ENCODE peak calls at places on chromosome 14, in five cellular contexts. Y is colonic mucosa; D is right lobe of liver; N is mesendoderm; X is CD4-positive, alpha-beta memory T cell. K is an unnamed sample. For H3K4me1 and H3K36me3, the result is how much of the 10 kb centered on the place peaks cover.

GRCh38 chr14:40308240-40308639 is 876.0 kb upstream of the FBXO33 start:
- DNase-seq in Y (no peak), D (no peak), N (no peak), X (peak), K (no peak)

GRCh38 chr14:68576031-68576430 is 216.8 kb downstream of the ZFP36L1 start:
- DNase-seq in Y (no peak), D (no peak), N (no peak), X (no peak), K (no peak)

GRCh38 chr14:22598099-22598895 is at the start of gene ABHD4:
- DNase-seq in Y (peak), D (peak), N (peak), X (peak), K (peak)

GRCh38 chr14:104993306-104993705 is 7.7 kb downstream of the CLBA1 start:
- DNase-seq in Y (no peak), D (no peak), N (no peak), X (no peak), K (no peak)

GRCh38 chr14:61152851-61153364 is 128.2 kb downstream of the TMEM30B start:
- DNase-seq in Y (no peak), D (no peak), N (no peak), X (no peak), K (no peak)

GRCh38 chr14:55073856-55074255 is 22.4 kb downstream of the MAPK1IP1L start:
- DNase-seq in Y (no peak), D (no peak), N (no peak), X (no peak), K (no peak)

GRCh38 chr14:97706814-97707213 is 909.6 kb downstream of the VRK1 start:
- DNase-seq in Y (no peak), D (no peak), N (no peak), X (no peak), K (no peak)

GRCh38 chr14:69797573-69798338 is 715 bp upstream of the SLC10A1 start:
- DNase-seq in Y (peak), D (no peak), N (no peak), X (no peak), K (no peak)

GRCh38 chr14:100439781-100440180 is 116.6 kb downstream of the SLC25A47 start:
- DNase-seq in Y (peak), D (no peak), N (no peak), X (no peak), K (no peak)

GRCh38 chr14:102071283-102071998 is 15.4 kb downstream of the HSP90AA1 start:
- DNase-seq in Y (no peak), D (no peak), N (no peak), X (no peak), K (peak)

GRCh38 chr14:83347874-83348273 is 1814.2 kb upstream of the SEL1L start:
- DNase-seq in Y (no peak), D (no peak), N (no peak), X (no peak), K (no peak)

GRCh38 chr14:38042356-38042755 is 165.3 kb upstream of the SSTR1 start:
- DNase-seq in Y (no peak), D (no peak), N (peak), X (no peak), K (no peak)

GRCh38 chr14:61502459-61503093 is 181.2 kb downstream of the PRKCH start:
- DNase-seq in Y (no peak), D (no peak), N (peak), X (no peak), K (no peak)

GRCh38 chr14:92473261-92473946 is 40.2 kb upstream of the RIN3 start:
- DNase-seq in Y (no peak), D (no peak), N (no peak), X (no peak), K (no peak)

GRCh38 chr14:68976160-68977067 is 2.7 kb downstream of the ACTN1 start:
- DNase-seq in Y (peak), D (peak), N (no peak), X (no peak), K (peak)

GRCh38 chr14:68283378-68284123 is 464.0 kb downstream of the RAD51B start:
- DNase-seq in Y (no peak), D (peak), N (no peak), X (peak), K (peak)

GRCh38 chr14:101193126-101193844 is 289.8 kb upstream of the RTL1 start:
- DNase-seq in Y (no peak), D (no peak), N (no peak), X (no peak), K (peak)

GRCh38 chr14:102776761-102777710 is at the start of gene TRAF3:
- DNase-seq in Y (peak), D (peak), N (no peak), X (peak), K (peak)

GRCh38 chr14:73467800-73468199 is 9.5 kb upstream of the NUMB start:
- DNase-seq in Y (no peak), D (no peak), N (no peak), X (no peak), K (no peak)

GRCh38 chr14:99757331-99758070 is 35.7 kb upstream of the EML1 start:
- DNase-seq in Y (no peak), D (peak), N (no peak), X (no peak), K (no peak)

GRCh38 chr14:103527408-103528157 is 1.4 kb upstream of the TRMT61A start:
- DNase-seq in Y (no peak), D (no peak), N (no peak), X (no peak), K (no peak)

GRCh38 chr14:103257211-103257962 is 76.7 kb upstream of the EIF5 start:
- DNase-seq in Y (no peak), D (no peak), N (no peak), X (no peak), K (no peak)

GRCh38 chr14:70188608-70189540 is at the start of gene SLC8A3:
- DNase-seq in Y (peak), D (peak), N (peak), X (no peak), K (peak)

GRCh38 chr14:73253721-73254120 is 16.4 kb downstream of the PAPLN start:
- DNase-seq in Y (no peak), D (no peak), N (no peak), X (no peak), K (no peak)

GRCh38 chr14:25090716-25091454 is 40.9 kb upstream of the STXBP6 start:
- DNase-seq in Y (peak), D (no peak), N (peak), X (no peak), K (no peak)
- H3K4me1 ChIP-seq in Y (under half), D (under half), N (under half), X (under half), K (under half)

DNA sequence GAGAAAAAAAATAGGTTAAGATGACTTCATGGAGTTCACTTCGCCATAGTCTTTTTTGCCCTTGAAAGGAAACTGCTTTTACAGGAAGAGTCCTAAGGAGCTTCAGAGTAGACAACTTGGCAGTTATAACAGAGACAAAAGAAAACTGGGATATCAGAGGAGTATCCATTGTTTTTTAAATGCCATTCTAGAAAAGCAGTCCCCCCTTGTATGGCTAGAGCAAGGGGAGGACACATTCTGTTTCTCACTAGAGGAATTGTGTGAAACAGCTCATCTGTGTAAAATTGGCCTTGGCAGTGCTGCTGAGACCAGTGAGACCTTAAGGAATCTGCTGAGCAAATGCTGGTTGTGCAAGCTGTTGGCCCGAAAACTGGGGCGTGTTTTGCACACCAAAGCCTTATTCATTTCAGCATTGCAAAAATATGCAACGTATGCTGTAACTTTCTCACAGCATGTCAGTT is 128.0 kb downstream of the GPR135 start:
- DNase-seq in Y (no peak), D (no peak), N (no peak), X (no peak), K (no peak)
- H3K36me3 ChIP-seq in Y (under half), D (under half), N (under half), X (under half), K (under half)

GRCh38 chr14:95479494-95479893 is 37.0 kb downstream of the SYNE3 start:
- DNase-seq in Y (no peak), D (no peak), N (no peak), X (no peak), K (no peak)
- H3K4me1 ChIP-seq in Y (under half), D (under half), N (under half), X (half or more), K (half or more)

DNA sequence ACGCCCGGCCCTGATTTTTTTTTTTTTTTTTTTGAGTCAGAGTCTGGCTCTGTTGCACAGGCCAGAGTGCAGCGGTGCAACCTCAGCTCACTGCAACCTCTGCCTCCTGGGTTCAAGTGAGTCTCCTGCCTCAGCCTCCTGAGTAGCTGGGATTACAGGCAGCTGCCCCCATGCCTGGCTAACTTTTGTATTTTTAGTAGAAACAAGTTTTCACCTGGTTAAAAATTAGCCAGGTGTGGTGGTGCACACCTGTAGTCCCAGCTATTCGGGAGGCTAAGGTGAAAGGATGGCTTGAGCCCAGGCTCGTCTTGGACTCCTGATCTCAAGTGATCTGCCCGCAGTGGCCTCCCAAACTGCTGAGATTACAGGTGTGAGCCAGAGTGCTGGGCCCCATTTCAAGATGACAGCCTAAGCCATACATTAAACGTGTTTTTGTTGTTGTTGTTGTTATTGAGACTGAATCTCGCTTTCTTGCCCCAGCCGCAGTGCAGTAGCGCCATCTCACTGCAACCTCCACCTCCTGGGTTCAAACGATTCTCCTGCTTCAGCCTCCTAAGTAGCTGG is 42.7 kb upstream of the EAPP start:
- DNase-seq in Y (no peak), D (no peak), N (no peak), X (no peak), K (peak)
- H3K36me3 ChIP-seq in Y (under half), D (under half), N (under half), X (under half), K (half or more)

GRCh38 chr14:50041980-50042379 is 74.4 kb downstream of the VCPKMT start:
- DNase-seq in Y (no peak), D (no peak), N (no peak), X (no peak), K (no peak)
- H3K4me1 ChIP-seq in Y (under half), D (under half), N (under half), X (half or more), K (half or more)